ENCODE peak calls at places on chromosomes 13 and 19, in four cellular contexts. B is renal cortical epithelial cell, O is A549, K is stomach. A is an unnamed sample.

GRCh38 chr13:44063881-44064280 is 184.2 kb downstream of the LACC1 start:
- DNase-seq in B (no peak), O (no peak), K (no peak), A (no peak)

GRCh38 chr13:35826626-35827254 is 304.4 kb downstream of the DCLK1 start:
- DNase-seq in B (no peak), O (peak), K (no peak), A (no peak)

GRCh38 chr13:71021810-71022422 is 845.1 kb downstream of the DACH1 start:
- DNase-seq in B (peak), O (no peak), K (no peak), A (no peak)

GRCh38 chr13:73268306-73268705 is 209.5 kb downstream of the KLF5 start:
- DNase-seq in B (peak), O (no peak), K (no peak), A (no peak)

GRCh38 chr19:40802300-40803169 is 3.5 kb downstream of the EGLN2 start:
- DNase-seq in B (no peak), O (no peak), K (peak), A (no peak)

GRCh38 chr13:26048745-26049144 is 3.1 kb downstream of the SHISA2 start:
- DNase-seq in B (peak), O (no peak), K (no peak), A (no peak)

GRCh38 chr13:99909097-99909835 is 62.3 kb downstream of the ZIC5 start:
- DNase-seq in B (no peak), O (no peak), K (no peak), A (no peak)

GRCh38 chr19:12318782-12319413 is 14.5 kb downstream of the ZNF563 start:
- DNase-seq in B (no peak), O (no peak), K (no peak), A (no peak)

GRCh38 chr13:20191902-20192469 is 752 bp downstream of the GJB2 start:
- DNase-seq in B (peak), O (peak), K (peak), A (peak)

GRCh38 chr19:41941410-41942202 is 13.4 kb upstream of the ERFL start:
- DNase-seq in B (no peak), O (no peak), K (no peak), A (no peak)

GRCh38 chr19:55368701-55369563 is 1.3 kb downstream of the IL11 start:
- DNase-seq in B (no peak), O (peak), K (no peak), A (no peak)

GRCh38 chr19:34332027-34332786 is 32.8 kb upstream of the GPI start:
- DNase-seq in B (no peak), O (no peak), K (no peak), A (no peak)

GRCh38 chr13:74891610-74892009 is 590.4 kb downstream of the TBC1D4 start:
- DNase-seq in B (peak), O (peak), K (no peak), A (no peak)

GRCh38 chr19:45636902-45637301 is 2.3 kb downstream of the EML2 start:
- DNase-seq in B (no peak), O (no peak), K (no peak), A (no peak)

GRCh38 chr19:12111176-12111575 is 29.0 kb downstream of the ZNF20 start:
- DNase-seq in B (no peak), O (no peak), K (no peak), A (no peak)

GRCh38 chr13:51827254-51827653 is 17.7 kb downstream of the TMEM272 start:
- DNase-seq in B (no peak), O (no peak), K (no peak), A (no peak)

GRCh38 chr13:32023698-32024097 is 7.9 kb upstream of the FRY start:
- DNase-seq in B (no peak), O (no peak), K (no peak), A (no peak)

GRCh38 chr13:111267784-111268183 is 52.7 kb upstream of the TEX29 start:
- DNase-seq in B (no peak), O (no peak), K (no peak), A (no peak)

GRCh38 chr19:13835791-13836723 is 40.8 kb downstream of the ZSWIM4 start:
- DNase-seq in B (no peak), O (peak), K (no peak), A (no peak)

GRCh38 chr13:35925669-35926068 is 205.5 kb downstream of the DCLK1 start:
- DNase-seq in B (no peak), O (no peak), K (no peak), A (no peak)

GRCh38 chr19:5308471-5309437 is 31.9 kb downstream of the PTPRS start:
- DNase-seq in B (peak), O (no peak), K (peak), A (peak)

GRCh38 chr13:76672422-76672821 is 213.8 kb downstream of the KCTD12 start:
- DNase-seq in B (peak), O (no peak), K (no peak), A (no peak)

A was measured in T47D.